ENCODE peak calls at places on chromosomes 7 and 10, in seven cellular contexts. G, J, H, N, R, P and W are unnamed samples.
A peak's percentile ranks its signal among the peaks of the same experiment; 100 is the strongest.

GRCh38 chr7:158016171-158017087 is 571.2 kb downstream of the PTPRN2 start:
- DNase-seq in G (peak; percentile 25), J (no peak), H (peak; percentile 30), N (no peak), R (no peak), P (peak; percentile 51), W (no peak)

GRCh38 chr10:107626862-107627261 is 462.4 kb upstream of the SORCS1 start:
- DNase-seq in G (no peak), J (no peak), H (no peak), N (no peak), R (no peak), P (no peak), W (no peak)

GRCh38 chr7:3114917-3115316 is 71.2 kb upstream of the CARD11 start:
- DNase-seq in G (no peak), J (no peak), H (no peak), N (no peak), R (no peak), P (no peak), W (no peak)

GRCh38 chr7:20241491-20242261 is 24.5 kb upstream of the MACC1 start:
- DNase-seq in G (no peak), J (peak; percentile 91), H (no peak), N (no peak), R (no peak), P (no peak), W (no peak)

GRCh38 chr10:132984008-132984295 is 41.6 kb upstream of the CFAP46 start:
- DNase-seq in G (no peak), J (no peak), H (no peak), N (peak; percentile 35), R (no peak), P (no peak), W (no peak)

GRCh38 chr10:95697429-95697828 is 3.7 kb upstream of the TCTN3 start:
- DNase-seq in G (no peak), J (no peak), H (no peak), N (peak; percentile 69), R (no peak), P (no peak), W (no peak)

GRCh38 chr7:155352076-155352752 is 54.5 kb downstream of the INSIG1 start:
- DNase-seq in G (no peak), J (no peak), H (no peak), N (no peak), R (no peak), P (peak; percentile 31), W (peak; percentile 26)

GRCh38 chr10:74056081-74056818 is 58.3 kb downstream of the VCL start:
- DNase-seq in G (peak; percentile 43), J (peak; percentile 65), H (peak; percentile 48), N (no peak), R (peak; percentile 59), P (no peak), W (no peak)

GRCh38 chr7:48173983-48174382 is 2.7 kb downstream of the ABCA13 start:
- DNase-seq in G (no peak), J (peak; percentile 41), H (no peak), N (no peak), R (no peak), P (no peak), W (no peak)

GRCh38 chr10:24854256-24854655 is 98.2 kb downstream of the PRTFDC1 start:
- DNase-seq in G (no peak), J (no peak), H (no peak), N (no peak), R (no peak), P (no peak), W (no peak)

GRCh38 chr7:29131678-29132077 is 14.7 kb downstream of the CPVL start:
- DNase-seq in G (no peak), J (no peak), H (no peak), N (no peak), R (no peak), P (no peak), W (no peak)

GRCh38 chr7:80589561-80590083 is 48.8 kb upstream of the CD36 start:
- DNase-seq in G (no peak), J (no peak), H (no peak), N (no peak), R (no peak), P (no peak), W (no peak)

GRCh38 chr7:80597875-80598274 is 40.6 kb upstream of the CD36 start:
- DNase-seq in G (no peak), J (no peak), H (no peak), N (no peak), R (no peak), P (no peak), W (no peak)

GRCh38 chr7:80596933-80597517 is 41.4 kb upstream of the CD36 start:
- DNase-seq in G (no peak), J (no peak), H (no peak), N (no peak), R (no peak), P (no peak), W (no peak)

GRCh38 chr7:80591654-80592053 is 46.8 kb upstream of the CD36 start:
- DNase-seq in G (no peak), J (no peak), H (no peak), N (no peak), R (no peak), P (no peak), W (no peak)

GRCh38 chr7:80593869-80594587 is 44.4 kb upstream of the CD36 start:
- DNase-seq in G (no peak), J (no peak), H (no peak), N (no peak), R (no peak), P (peak; percentile 71), W (no peak)
- H3K27ac ChIP-seq in G (no peak overlapping the region), J (no peak overlapping the region), H (no peak overlapping the region), N (no peak overlapping the region), R (no peak overlapping the region), P (peak overlapping the region; percentile 31), W (no peak overlapping the region)

DNA sequence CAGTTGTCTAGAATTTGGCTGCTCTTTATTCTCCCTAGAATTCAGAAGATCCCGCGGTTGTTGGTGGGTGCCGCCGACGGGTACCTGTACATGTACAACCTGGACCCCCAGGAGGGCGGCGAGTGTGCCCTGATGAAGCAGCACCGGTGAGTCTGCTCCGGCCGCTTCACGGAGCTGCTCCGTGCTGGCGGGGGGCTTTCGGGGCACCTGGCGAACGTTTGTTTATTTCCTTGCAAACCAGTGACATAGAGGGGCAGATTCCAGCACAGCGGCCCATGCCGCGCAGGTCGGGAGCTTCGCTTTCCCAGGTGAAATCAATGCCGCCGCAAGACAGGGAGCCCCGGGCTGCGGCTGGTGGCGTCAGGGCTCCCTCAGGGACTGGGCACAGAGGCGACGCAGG is 38.0 kb downstream of the WIPI2 start:
- DNase-seq in G (no peak), J (no peak), H (no peak), N (peak; percentile 46), R (no peak), P (no peak), W (no peak)
- H3K36me3 ChIP-seq in G (peaks cover 56% of the 10 kb centered on the region), J (peaks cover 20% of the 10 kb centered on the region), H (peaks cover 14% of the 10 kb centered on the region), N (peaks cover 15% of the 10 kb centered on the region), R (peaks cover 9% of the 10 kb centered on the region), P (peaks cover 93% of the 10 kb centered on the region), W (peaks cover 48% of the 10 kb centered on the region)

GRCh38 chr7:130909881-130910672 is 176.1 kb upstream of the KLF14 start:
- DNase-seq in G (no peak), J (no peak), H (no peak), N (no peak), R (peak; percentile 84), P (no peak), W (no peak)
- H3K4me1 ChIP-seq in G (no peaks in the 10 kb centered on the region), J (peaks cover 48% of the 10 kb centered on the region), H (peaks cover 3% of the 10 kb centered on the region), N (no peaks in the 10 kb centered on the region), R (peaks cover 72% of the 10 kb centered on the region), P (peaks cover 65% of the 10 kb centered on the region), W (peaks cover 61% of the 10 kb centered on the region)

DNA sequence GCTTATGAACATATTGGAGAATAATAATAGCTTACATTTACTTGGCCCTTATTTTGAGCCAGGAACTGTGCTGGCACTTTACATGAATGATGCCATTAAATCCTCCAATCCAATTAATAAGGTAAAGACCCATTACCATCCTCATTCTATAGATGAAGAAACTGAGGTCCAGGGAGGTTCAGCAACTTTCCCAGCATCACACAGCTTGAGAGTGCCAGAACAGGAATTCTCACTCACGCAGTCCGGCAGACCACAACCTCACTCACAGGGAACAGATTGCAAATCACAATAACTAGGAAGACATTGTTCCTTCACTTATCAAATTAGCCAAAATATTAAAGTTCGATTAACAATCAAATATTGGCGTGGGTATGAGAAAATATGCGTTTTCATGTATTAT is 18.3 kb downstream of the GPRIN2 start:
- DNase-seq in G (no peak), J (no peak), H (no peak), N (peak; percentile 25), R (no peak), P (no peak), W (peak; percentile 22)
- H3K27ac ChIP-seq in G (no peak overlapping the region), J (no peak overlapping the region), H (no peak overlapping the region), N (no peak overlapping the region), R (no peak overlapping the region), P (no peak overlapping the region), W (no peak overlapping the region)

GRCh38 chr10:71739368-71739900 is 19.9 kb upstream of the C10orf105 start:
- DNase-seq in G (no peak), J (no peak), H (no peak), N (no peak), R (no peak), P (no peak), W (no peak)
- H3K36me3 ChIP-seq in G (no peaks in the 10 kb centered on the region), J (no peaks in the 10 kb centered on the region), H (no peaks in the 10 kb centered on the region), N (no peaks in the 10 kb centered on the region), R (no peaks in the 10 kb centered on the region), P (no peaks in the 10 kb centered on the region), W (no peaks in the 10 kb centered on the region)

DNA sequence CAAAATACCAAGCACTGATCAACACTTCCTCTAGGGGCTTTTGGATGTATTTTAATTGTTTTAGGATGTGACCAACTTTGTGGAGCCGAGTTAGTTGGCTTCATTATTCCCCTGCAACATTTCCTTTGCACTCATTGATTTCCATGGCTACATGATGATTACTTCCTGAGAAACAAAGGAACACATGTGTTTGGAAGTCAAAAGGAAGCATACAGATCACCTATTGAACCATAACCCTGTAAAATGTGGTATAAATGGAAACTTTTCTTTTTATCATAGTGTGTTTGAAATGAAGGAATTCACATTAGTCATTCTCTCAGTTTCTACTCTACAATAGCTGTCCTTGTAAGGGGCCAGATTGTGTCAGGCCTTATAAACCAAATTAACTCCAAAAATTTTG is 32.2 kb upstream of the EXOC6 start:
- DNase-seq in G (no peak), J (peak; percentile 64), H (no peak), N (no peak), R (no peak), P (no peak), W (no peak)
- H3K4me1 ChIP-seq in G (no peaks in the 10 kb centered on the region), J (no peaks in the 10 kb centered on the region), H (peaks cover 3% of the 10 kb centered on the region), N (no peaks in the 10 kb centered on the region), R (no peaks in the 10 kb centered on the region), P (no peaks in the 10 kb centered on the region), W (no peaks in the 10 kb centered on the region)

GRCh38 chr7:55179897-55180682 is 161.3 kb downstream of the EGFR start:
- DNase-seq in G (no peak), J (no peak), H (no peak), N (no peak), R (no peak), P (no peak), W (no peak)

GRCh38 chr7:55177589-55178261 is 158.9 kb downstream of the EGFR start:
- DNase-seq in G (no peak), J (no peak), H (no peak), N (no peak), R (no peak), P (no peak), W (peak; percentile 32)

GRCh38 chr7:55178863-55179773 is 160.3 kb downstream of the EGFR start:
- DNase-seq in G (peak; percentile 4), J (no peak), H (no peak), N (no peak), R (no peak), P (no peak), W (peak; percentile 34)

GRCh38 chr7:55177068-55177530 is 158.3 kb downstream of the EGFR start:
- DNase-seq in G (no peak), J (no peak), H (no peak), N (no peak), R (no peak), P (no peak), W (peak; percentile 26)

GRCh38 chr7:55178292-55178862 is 159.6 kb downstream of the EGFR start:
- DNase-seq in G (no peak), J (no peak), H (no peak), N (no peak), R (no peak), P (no peak), W (peak; percentile 44)
- H3K27ac ChIP-seq in G (no peak overlapping the region), J (no peak overlapping the region), H (no peak overlapping the region), N (no peak overlapping the region), R (no peak overlapping the region), P (peak overlapping the region; percentile 79), W (no peak overlapping the region)